ENCODE peak calls at places on chromosomes 6 and 20, in four cellular contexts. V is AG04450, O is transverse colon, N is ovary. K is an unnamed sample.
A peak's percentile ranks its signal among the peaks of the same experiment; 100 is the strongest.

GRCh38 chr6:10429638-10430427 is 15.0 kb upstream of the TFAP2A start:
- DNase-seq in V (no peak), O (no peak), N (no peak), K (no peak)

GRCh38 chr6:30325873-30326445 is 768 bp upstream of the TRIM39 start:
- DNase-seq in V (no peak), O (no peak), N (peak; percentile 43), K (peak; percentile 31)

GRCh38 chr6:42877695-42878094 is 1.7 kb upstream of the RPL7L1 start:
- DNase-seq in V (no peak), O (no peak), N (no peak), K (no peak)

GRCh38 chr6:69801225-69801624 is 4.4 kb upstream of the LMBRD1 start:
- DNase-seq in V (no peak), O (no peak), N (no peak), K (no peak)

GRCh38 chr6:5619249-5619648 is 357.9 kb downstream of the FARS2 start:
- DNase-seq in V (no peak), O (no peak), N (no peak), K (no peak)

GRCh38 chr6:8983202-8983688 is 547.9 kb upstream of the SLC35B3 start:
- DNase-seq in V (peak; percentile 16), O (peak; percentile 63), N (peak; percentile 36), K (peak; percentile 57)

GRCh38 chr6:25312034-25312620 is 33.0 kb downstream of the CARMIL1 start:
- DNase-seq in V (no peak), O (no peak), N (no peak), K (no peak)

GRCh38 chr6:94367316-94367715 is 948.0 kb upstream of the EPHA7 start:
- DNase-seq in V (no peak), O (no peak), N (no peak), K (no peak)

GRCh38 chr20:51318058-51318960 is 224.2 kb downstream of the NFATC2 start:
- DNase-seq in V (no peak), O (peak; percentile 84), N (no peak), K (peak; percentile 70)

GRCh38 chr6:34273242-34273805 is 24.5 kb upstream of the SMIM29 start:
- DNase-seq in V (no peak), O (no peak), N (no peak), K (no peak)

GRCh38 chr20:6993526-6993925 is 226.0 kb downstream of the BMP2 start:
- DNase-seq in V (no peak), O (no peak), N (no peak), K (no peak)

GRCh38 chr6:40324206-40324605 is 263.0 kb downstream of the LRFN2 start:
- DNase-seq in V (no peak), O (no peak), N (no peak), K (no peak)

GRCh38 chr6:128209771-128210170 is 308.9 kb upstream of the THEMIS start:
- DNase-seq in V (no peak), O (no peak), N (no peak), K (no peak)

GRCh38 chr6:117165921-117166499 is 99.3 kb upstream of the VGLL2 start:
- DNase-seq in V (no peak), O (no peak), N (no peak), K (no peak)

GRCh38 chr6:74170118-74170517 is 474.1 kb downstream of the CD109 start:
- DNase-seq in V (peak; percentile 98), O (no peak), N (peak; percentile 24), K (no peak)

GRCh38 chr6:67608099-67608749 is 1026.9 kb upstream of the ADGRB3 start:
- DNase-seq in V (no peak), O (no peak), N (no peak), K (no peak)

GRCh38 chr6:100202417-100203194 is 208.6 kb upstream of the MCHR2 start:
- DNase-seq in V (peak; percentile 77), O (no peak), N (no peak), K (no peak)

GRCh38 chr6:35161265-35161664 is 20.1 kb upstream of the TCP11 start:
- DNase-seq in V (no peak), O (no peak), N (no peak), K (no peak)

GRCh38 chr20:62367136-62367482 is at the start of gene LAMA5:
- DNase-seq in V (no peak), O (peak; percentile 69), N (no peak), K (peak; percentile 65)

GRCh38 chr20:20362774-20363435 is 5.0 kb upstream of the INSM1 start:
- DNase-seq in V (no peak), O (no peak), N (no peak), K (peak; percentile 22)

GRCh38 chr6:26121141-26122004 is 34.1 kb downstream of the HFE start:
- DNase-seq in V (no peak), O (no peak), N (no peak), K (no peak)

GRCh38 chr20:15236812-15237211 is 899.4 kb upstream of the FLRT3 start:
- DNase-seq in V (no peak), O (peak; percentile 17), N (no peak), K (no peak)

GRCh38 chr20:13017883-13018535 is 9.2 kb downstream of the SPTLC3 start:
- DNase-seq in V (no peak), O (no peak), N (no peak), K (no peak)

GRCh38 chr20:13024581-13024980 is 15.8 kb downstream of the SPTLC3 start:
- DNase-seq in V (no peak), O (no peak), N (no peak), K (no peak)

GRCh38 chr20:13025181-13025580 is 16.4 kb downstream of the SPTLC3 start:
- DNase-seq in V (no peak), O (no peak), N (no peak), K (no peak)

GRCh38 chr20:13022401-13023170 is 13.8 kb downstream of the SPTLC3 start:
- DNase-seq in V (no peak), O (no peak), N (no peak), K (no peak)

GRCh38 chr20:13021205-13021970 is 12.6 kb downstream of the SPTLC3 start:
- DNase-seq in V (no peak), O (no peak), N (no peak), K (no peak)
- TF ChIP-seq CTCF in V (no peak), O (no peak), N (no peak), K (no peak)

DNA sequence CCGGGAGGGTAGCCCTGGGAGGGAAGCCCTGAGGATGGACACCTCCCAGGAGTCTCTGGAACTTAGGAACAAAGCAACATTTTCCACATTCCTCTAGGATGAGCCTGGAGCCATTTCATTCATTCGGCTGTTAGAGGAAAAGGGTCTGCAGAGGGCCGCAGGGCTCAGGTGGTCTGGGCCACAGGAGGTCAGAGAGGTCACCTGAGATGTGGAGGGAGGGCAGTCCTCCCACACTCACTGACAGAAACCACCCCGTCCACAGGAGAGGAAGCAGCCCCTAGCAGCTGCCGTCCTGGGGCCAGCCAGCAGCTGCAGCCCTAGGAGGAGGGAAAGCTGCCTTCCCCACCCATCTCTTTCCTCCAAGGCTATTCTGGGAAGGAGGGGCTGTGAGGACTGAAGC is 207.0 kb downstream of the CDC5L start:
- DNase-seq in V (no peak), O (no peak), N (no peak), K (no peak)
- TF ChIP-seq CTCF in V (no peak), O (no peak), N (no peak), K (no peak)

GRCh38 chr20:1894471-1894950 is 696 bp upstream of the SIRPA start:
- DNase-seq in V (no peak), O (peak; percentile 59), N (peak; percentile 74), K (peak; percentile 58)
- TF ChIP-seq CTCF in V (no peak), O (no peak), N (no peak), K (no peak)

DNA sequence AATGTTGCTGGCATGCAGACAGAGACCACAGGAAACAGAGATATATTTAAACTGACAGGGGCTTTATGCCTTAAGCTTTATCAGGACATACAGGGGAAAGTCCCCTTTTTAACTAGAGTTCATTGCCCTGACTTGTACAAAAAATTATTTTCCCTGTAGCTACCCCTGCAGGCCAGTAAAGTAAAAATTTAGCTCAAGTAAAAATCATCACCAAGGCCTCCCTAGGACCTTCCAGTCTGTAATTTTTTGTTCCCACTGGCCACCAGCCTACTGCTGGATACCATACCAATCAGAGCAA is 711.9 kb upstream of the NRSN1 start:
- DNase-seq in V (peak; percentile 74), O (no peak), N (no peak), K (no peak)
- TF ChIP-seq CTCF in V (peak; percentile 62), O (no peak), N (no peak), K (peak; percentile 25)

DNA sequence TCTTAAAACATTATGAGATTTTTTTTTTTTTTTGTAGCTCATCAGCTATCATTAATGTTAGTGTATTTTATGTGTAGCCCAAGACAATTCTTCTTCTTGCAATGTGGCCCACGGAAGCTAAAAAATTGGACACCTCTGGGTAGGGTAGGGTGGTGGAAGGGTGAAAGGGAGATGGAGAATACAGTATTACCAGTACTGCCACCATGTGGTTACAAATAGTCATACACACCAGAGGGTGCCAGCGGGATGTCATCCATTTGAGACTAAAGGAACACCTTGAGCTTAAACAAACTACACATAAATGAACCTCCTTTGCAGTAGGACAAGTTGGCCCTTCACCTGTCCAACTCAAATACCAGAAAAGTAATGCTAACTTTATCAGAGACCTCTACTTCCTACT is 601.9 kb downstream of the HTR1B start:
- DNase-seq in V (no peak), O (no peak), N (peak; percentile 15), K (no peak)
- TF ChIP-seq CTCF in V (no peak), O (no peak), N (no peak), K (peak; percentile 50)

GRCh38 chr6:2505624-2506023 is 245.1 kb downstream of the MYLK4 start:
- DNase-seq in V (no peak), O (no peak), N (no peak), K (no peak)
- TF ChIP-seq CTCF in V (peak; percentile 34), O (no peak), N (no peak), K (peak; percentile 56)

GRCh38 chr6:304833-305370 is 12.6 kb downstream of the DUSP22 start:
- DNase-seq in V (no peak), O (no peak), N (no peak), K (no peak)

GRCh38 chr6:303263-303662 is 11.0 kb downstream of the DUSP22 start:
- DNase-seq in V (no peak), O (no peak), N (no peak), K (no peak)

GRCh38 chr6:302760-303159 is 10.5 kb downstream of the DUSP22 start:
- DNase-seq in V (no peak), O (no peak), N (no peak), K (no peak)

GRCh38 chr6:305371-306206 is 13.3 kb downstream of the DUSP22 start:
- DNase-seq in V (no peak), O (no peak), N (no peak), K (no peak)

DNA sequence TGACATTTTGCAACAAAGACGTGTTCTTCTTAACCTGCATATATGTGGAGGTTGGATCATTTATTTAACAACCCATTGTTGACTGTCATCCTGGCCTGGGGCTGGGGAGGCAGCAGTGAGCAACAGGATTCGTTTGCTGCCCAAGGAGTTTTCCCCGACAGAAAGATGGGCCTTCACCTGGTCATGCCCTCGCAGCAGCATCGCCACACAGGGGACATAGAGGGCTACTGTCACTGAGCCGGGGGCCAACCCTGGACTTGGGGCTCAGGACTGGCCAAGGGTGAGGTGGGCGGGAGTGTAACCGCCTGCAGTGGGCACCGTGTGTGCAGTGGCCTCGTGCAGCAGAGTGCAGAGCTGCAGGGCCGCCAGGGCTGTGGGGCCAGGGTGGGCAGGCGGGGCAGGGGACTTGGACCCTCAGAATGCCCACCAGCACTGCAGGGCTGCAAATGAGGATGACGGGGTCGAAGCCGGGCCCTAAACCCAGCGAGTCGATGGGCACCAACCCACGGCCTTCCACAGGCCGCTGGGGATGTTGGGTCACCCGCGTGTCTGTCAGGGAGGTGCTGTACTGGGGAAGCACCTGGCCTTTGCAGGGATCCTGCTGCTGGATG is 11.8 kb downstream of the DUSP22 start:
- DNase-seq in V (no peak), O (no peak), N (no peak), K (no peak)
- TF ChIP-seq CTCF in V (peak; percentile 4), O (no peak), N (no peak), K (peak; percentile 24)

GRCh38 chr20:59078231-59078630 is 35.6 kb upstream of the PRELID3B start:
- DNase-seq in V (no peak), O (no peak), N (no peak), K (no peak)
- TF ChIP-seq CTCF in V (no peak), O (no peak), N (no peak), K (no peak)

K was measured in progenitor cell of endocrine pancreas.